ENCODE peak calls at places on chromosome 11, in four cellular contexts. N is HL-60; U is transverse colon; B is stimulated activated CD4-positive, alpha-beta T cell treated with anti-CD3 and anti-CD28 coated beads, Interleukin-2, amount 100 ng/mL, for 24 hours. T is an unnamed sample.

GRCh38 chr11:27563201-27563600 is 56.6 kb upstream of the LIN7C start:
- DNase-seq in N (no peak), U (no peak), B (no peak), T (no peak)

GRCh38 chr11:123421589-123421988 is 8.5 kb upstream of the GRAMD1B start:
- DNase-seq in N (peak), U (no peak), B (no peak), T (no peak)

GRCh38 chr11:72696866-72697428 is 22.7 kb upstream of the PDE2A start:
- DNase-seq in N (no peak), U (no peak), B (no peak), T (no peak)

GRCh38 chr11:114416441-114416928 is 16.0 kb downstream of the RBM7 start:
- DNase-seq in N (peak), U (no peak), B (no peak), T (no peak)

GRCh38 chr11:75740681-75741080 is 23.0 kb downstream of the MOGAT2 start:
- DNase-seq in N (no peak), U (no peak), B (no peak), T (no peak)

GRCh38 chr11:125625594-125626380 is 824 bp downstream of the CHEK1 start:
- DNase-seq in N (peak), U (peak), B (peak), T (no peak)

GRCh38 chr11:1139441-1140066 is 18.2 kb upstream of the MUC5AC start:
- DNase-seq in N (no peak), U (peak), B (peak), T (no peak)

GRCh38 chr11:65476632-65477270 is 22.1 kb upstream of the MALAT1 start:
- DNase-seq in N (peak), U (peak), B (no peak), T (no peak)

GRCh38 chr11:18771266-18772035 is 20.1 kb downstream of the PTPN5 start:
- DNase-seq in N (no peak), U (no peak), B (no peak), T (no peak)